ENCODE peak calls at places on chromosome 17, in eight cellular contexts. Y is OCI-LY7, V is GM23338, M is astrocyte of the cerebellum, D is Panc1, C is tibial nerve, Z is tibial artery, L is astrocyte of the spinal cord. I is an unnamed sample.
A peak's percentile ranks its signal among the peaks of the same experiment; 100 is the strongest.

GRCh38 chr17:29565643-29566472 is 979 bp downstream of the ABHD15 start:
- DNase-seq in Y (peak; percentile 57), V (peak; percentile 82), M (no peak), D (no peak), C (peak; percentile 24), Z (no peak), L (no peak), I (no peak)

GRCh38 chr17:8062807-8063483 is 24.1 kb downstream of the ALOX15B start:
- DNase-seq in Y (no peak), V (no peak), M (no peak), D (no peak), C (no peak), Z (no peak), L (no peak), I (no peak)

GRCh38 chr17:6507535-6507934 is 48.8 kb downstream of the PITPNM3 start:
- DNase-seq in Y (no peak), V (no peak), M (peak; percentile 37), D (peak; percentile 30), C (no peak), Z (no peak), L (peak; percentile 58), I (peak; percentile 88)

GRCh38 chr17:32586666-32587065 is 99.9 kb downstream of the CDK5R1 start:
- DNase-seq in Y (no peak), V (no peak), M (no peak), D (no peak), C (no peak), Z (no peak), L (peak; percentile 47), I (peak; percentile 22)

GRCh38 chr17:60258313-60258712 is 108.5 kb downstream of the CA4 start:
- DNase-seq in Y (no peak), V (no peak), M (no peak), D (no peak), C (no peak), Z (no peak), L (no peak), I (no peak)

GRCh38 chr17:72632026-72632684 is 460.3 kb downstream of the SLC39A11 start:
- DNase-seq in Y (no peak), V (no peak), M (no peak), D (no peak), C (no peak), Z (no peak), L (no peak), I (no peak)

GRCh38 chr17:71849783-71850768 is 270.7 kb upstream of the SOX9 start:
- DNase-seq in Y (no peak), V (no peak), M (no peak), D (no peak), C (no peak), Z (no peak), L (no peak), I (no peak)

GRCh38 chr17:28725166-28725659 is 820 bp downstream of the TLCD1 start:
- DNase-seq in Y (peak; percentile 58), V (peak; percentile 34), M (no peak), D (no peak), C (no peak), Z (no peak), L (peak; percentile 57), I (peak; percentile 54)

GRCh38 chr17:17727111-17727659 is 45.9 kb downstream of the RAI1 start:
- DNase-seq in Y (no peak), V (no peak), M (no peak), D (no peak), C (no peak), Z (no peak), L (no peak), I (no peak)

GRCh38 chr17:38667099-38667786 is 7.5 kb downstream of the EPOP start:
- DNase-seq in Y (peak; percentile 78), V (peak; percentile 91), M (peak; percentile 47), D (peak; percentile 81), C (no peak), Z (peak; percentile 55), L (peak; percentile 68), I (peak; percentile 79)

GRCh38 chr17:38742431-38743308 is 5.5 kb downstream of the PCGF2 start:
- DNase-seq in Y (peak; percentile 66), V (no peak), M (peak; percentile 91), D (no peak), C (no peak), Z (peak; percentile 61), L (peak; percentile 93), I (peak; percentile 95)

GRCh38 chr17:36019423-36019822 is 1.7 kb upstream of the CCL23 start:
- DNase-seq in Y (no peak), V (no peak), M (no peak), D (no peak), C (no peak), Z (no peak), L (no peak), I (no peak)

GRCh38 chr17:78500806-78501205 is 76.4 kb downstream of the DNAH17 start:
- DNase-seq in Y (no peak), V (no peak), M (no peak), D (no peak), C (no peak), Z (no peak), L (no peak), I (no peak)

GRCh38 chr17:5237541-5238016 is 2.9 kb upstream of the SCIMP start:
- DNase-seq in Y (peak; percentile 96), V (peak; percentile 93), M (no peak), D (peak; percentile 82), C (no peak), Z (peak; percentile 58), L (peak; percentile 36), I (peak; percentile 55)

GRCh38 chr17:2855063-2855600 is 58.9 kb downstream of the RAP1GAP2 start:
- DNase-seq in Y (no peak), V (peak; percentile 57), M (no peak), D (no peak), C (no peak), Z (no peak), L (no peak), I (no peak)
- H3K4me3 ChIP-seq in Y (peak overlapping the region; percentile 75), V (peak overlapping the region; percentile 97), M (no peak overlapping the region), D (peak overlapping the region; percentile 52), C (no peak overlapping the region), Z (peak overlapping the region; percentile 56), L (no peak overlapping the region), I (no peak overlapping the region)

GRCh38 chr17:13014801-13015200 is 3.0 kb downstream of the ELAC2 start:
- DNase-seq in Y (no peak), V (no peak), M (no peak), D (no peak), C (no peak), Z (no peak), L (no peak), I (no peak)

GRCh38 chr17:13016881-13017622 is 775 bp downstream of the ELAC2 start:
- DNase-seq in Y (no peak), V (no peak), M (no peak), D (no peak), C (no peak), Z (no peak), L (no peak), I (peak; percentile 40)

DNA sequence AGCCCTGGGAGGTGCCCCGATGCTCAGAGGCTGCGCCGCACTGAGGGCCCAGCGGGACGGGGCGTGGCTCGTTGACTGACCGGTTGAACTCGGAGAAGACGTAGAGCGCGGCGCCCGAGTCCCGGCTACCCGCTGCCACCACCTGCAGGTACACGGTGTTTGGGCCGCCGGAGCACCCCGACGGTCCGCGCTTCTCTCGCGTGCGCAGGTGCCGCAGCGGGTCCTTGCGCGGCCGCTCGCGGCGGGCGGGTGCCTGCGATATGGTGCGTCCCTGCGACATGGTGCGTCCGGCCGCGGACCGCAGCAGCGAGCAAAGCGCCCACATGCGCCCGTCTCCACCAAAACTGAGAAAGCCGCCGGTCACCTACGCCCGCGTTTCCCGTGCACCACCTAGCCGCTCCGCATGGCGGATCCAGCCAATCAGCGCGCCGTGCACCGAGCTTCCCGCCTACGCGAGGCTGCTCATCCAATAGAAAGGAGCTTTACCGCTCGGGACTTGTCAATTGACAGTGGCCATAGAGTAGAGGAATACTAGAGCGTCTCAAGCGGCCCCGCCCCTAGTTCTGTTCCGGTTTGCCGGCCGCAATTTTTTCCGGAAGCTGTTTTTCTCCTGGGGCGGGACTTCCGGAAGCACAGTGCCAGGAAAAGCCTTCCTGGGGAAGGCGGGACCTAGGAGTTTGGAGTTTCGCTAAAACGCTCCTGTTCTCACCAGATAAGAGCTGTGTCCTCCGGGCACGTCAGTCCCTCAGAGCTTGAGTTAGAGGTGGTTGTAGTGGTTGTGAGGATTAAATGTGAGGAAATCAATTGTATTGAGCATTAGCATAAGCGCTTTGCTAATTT is at the start of gene ELAC2:
- DNase-seq in Y (peak; percentile 99), V (peak; percentile 99), M (peak; percentile 98), D (peak; percentile 89), C (peak; percentile 93), Z (peak; percentile 95), L (peak; percentile 100), I (peak; percentile 99)
- TF ChIP-seq CTCF in Y (peak; percentile 37), V (no peak), M (no peak), D (no peak), C (no peak), Z (peak; percentile 26), L (no peak), I (no peak)

DNA sequence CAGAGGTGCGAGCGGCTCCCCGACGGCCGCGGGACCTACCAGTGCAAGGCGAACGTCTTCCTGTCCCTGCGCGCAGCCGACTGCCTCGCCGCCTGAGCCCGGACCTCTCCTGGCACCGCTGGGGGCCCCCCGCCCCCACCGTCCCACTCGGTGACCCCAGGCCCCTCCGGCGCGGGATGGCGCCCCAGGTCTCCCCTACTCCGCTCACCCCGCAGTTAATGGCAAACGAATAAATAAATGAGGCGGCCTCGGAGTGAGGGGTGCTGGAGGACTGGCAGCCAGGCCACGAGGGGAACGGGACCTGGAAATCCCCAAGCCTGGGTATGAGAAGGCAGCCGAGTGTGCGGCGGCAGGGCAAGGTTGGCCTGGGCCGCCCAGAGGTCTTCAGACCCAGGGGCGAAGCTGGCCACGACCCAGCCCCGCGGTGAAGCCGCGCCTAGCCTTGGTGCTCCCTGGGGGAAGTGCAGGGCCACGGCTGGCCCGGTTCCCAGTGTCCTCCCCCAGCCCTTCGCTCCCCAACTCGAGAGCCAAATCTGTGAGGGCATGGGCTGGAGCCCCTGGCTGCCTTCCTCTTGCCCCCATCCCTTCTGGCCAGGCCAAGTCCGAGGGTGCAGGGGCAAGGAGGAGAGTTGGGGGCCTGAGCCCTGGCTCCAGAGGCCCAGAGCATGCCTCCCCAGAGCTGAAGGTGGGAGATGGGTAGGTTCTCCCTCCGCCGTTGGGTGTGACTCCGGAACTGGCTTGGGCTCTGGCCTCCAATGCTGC is 796 bp downstream of the NPB start:
- DNase-seq in Y (no peak), V (peak; percentile 73), M (no peak), D (no peak), C (no peak), Z (no peak), L (no peak), I (no peak)
- H3K4me3 ChIP-seq in Y (no peak overlapping the region), V (peak overlapping the region; percentile 60), M (peak overlapping the region; percentile 19), D (no peak overlapping the region), C (peak overlapping the region; percentile 15), Z (peak overlapping the region; percentile 35), L (no peak overlapping the region), I (no peak overlapping the region)

GRCh38 chr17:27353469-27354050 is 59.6 kb downstream of the WSB1 start:
- DNase-seq in Y (peak; percentile 85), V (peak; percentile 92), M (peak; percentile 85), D (peak; percentile 61), C (peak; percentile 83), Z (peak; percentile 90), L (peak; percentile 94), I (peak; percentile 97)

GRCh38 chr17:27352481-27353460 is 58.9 kb downstream of the WSB1 start:
- DNase-seq in Y (no peak), V (no peak), M (no peak), D (no peak), C (no peak), Z (no peak), L (no peak), I (peak; percentile 60)

GRCh38 chr17:27354491-27355081 is 60.7 kb downstream of the WSB1 start:
- DNase-seq in Y (peak; percentile 43), V (no peak), M (no peak), D (no peak), C (no peak), Z (no peak), L (no peak), I (peak; percentile 33)

GRCh38 chr17:27355419-27355818 is 61.5 kb downstream of the WSB1 start:
- DNase-seq in Y (no peak), V (no peak), M (no peak), D (no peak), C (no peak), Z (no peak), L (no peak), I (no peak)

GRCh38 chr17:27354051-27354490 is 60.2 kb downstream of the WSB1 start:
- DNase-seq in Y (no peak), V (peak; percentile 32), M (no peak), D (no peak), C (no peak), Z (no peak), L (no peak), I (no peak)
- TF ChIP-seq CTCF in Y (peak; percentile 51), V (no peak), M (no peak), D (no peak), C (no peak), Z (no peak), L (no peak), I (no peak)